ENCODE peak calls at places on chromosomes 11 and 22, in seven cellular contexts. V is stimulated activated CD8-positive, alpha-beta memory T cell treated with anti-CD3 and anti-CD28 coated beads, Interleukin-2, amount 100 ng/mL, for 1 hour; M is activated CD4-positive, alpha-beta memory T cell treated with anti-CD3 and anti-CD28 coated beads, Interleukin-2, amount 10 ng/mL, durations not matched to agents 7 days and 5 days; Q is CD8-positive, alpha-beta memory T cell; E is OCI-M1; C is GM18507; K is activated CD4-positive, alpha-beta T cell treated with anti-CD3 and anti-CD28 coated beads for 24 hours. Z is an unnamed sample.
A peak's percentile ranks its signal among the peaks of the same experiment; 100 is the strongest.

GRCh38 chr22:46058591-46059519 is 81.9 kb upstream of the WNT7B start:
- DNase-seq in E (peak; percentile 42), M (no peak), C (no peak), Q (peak; percentile 33), K (no peak), V (no peak), Z (no peak)

GRCh38 chr22:32649515-32650200 is 151.8 kb upstream of the TIMP3 start:
- DNase-seq in C (no peak), E (peak; percentile 93), Q (no peak), K (no peak), V (no peak), M (no peak), Z (no peak)

GRCh38 chr11:73333626-73334199 is 25.6 kb downstream of the ARHGEF17 start:
- DNase-seq in V (no peak), C (no peak), E (no peak), K (no peak), M (no peak), Q (no peak), Z (no peak)

GRCh38 chr11:132683602-132684001 is 848.7 kb downstream of the OPCML start:
- DNase-seq in Q (no peak), V (no peak), K (no peak), E (no peak), C (no peak), M (no peak), Z (no peak)

GRCh38 chr22:49381595-49382450 is 445.9 kb downstream of the BRD1 start:
- DNase-seq in E (no peak), V (no peak), M (no peak), C (no peak), Q (no peak), K (no peak), Z (no peak)

GRCh38 chr11:32792948-32793475 is 1.4 kb downstream of the CCDC73 start:
- DNase-seq in K (peak; percentile 66), Q (peak; percentile 53), V (peak; percentile 37), C (peak; percentile 26), E (peak; percentile 85), M (peak; percentile 69), Z (peak; percentile 18)

GRCh38 chr11:69301033-69301490 is 7.1 kb downstream of the MYEOV start:
- DNase-seq in E (no peak), Q (no peak), K (no peak), C (no peak), V (no peak), M (no peak), Z (no peak)

GRCh38 chr11:13959001-13959400 is 3.5 kb upstream of the SPON1 start:
- DNase-seq in E (no peak), M (no peak), C (no peak), Q (no peak), V (no peak), K (no peak), Z (no peak)

GRCh38 chr22:38107692-38108515 is 2.6 kb downstream of the BAIAP2L2 start:
- DNase-seq in Q (no peak), V (no peak), K (no peak), C (no peak), E (no peak), M (no peak), Z (no peak)

GRCh38 chr11:120197254-120197891 is 13.5 kb upstream of the OAF start:
- DNase-seq in M (no peak), V (no peak), C (no peak), E (no peak), K (no peak), Q (no peak), Z (no peak)

GRCh38 chr22:19874307-19875060 is 19.8 kb upstream of the GNB1L start:
- DNase-seq in K (no peak), E (no peak), C (no peak), M (peak; percentile 43), Q (peak; percentile 46), V (no peak), Z (no peak)

GRCh38 chr22:46046299-46046685 is 69.3 kb upstream of the WNT7B start:
- DNase-seq in V (no peak), K (no peak), M (no peak), C (no peak), Q (peak; percentile 18), E (no peak), Z (no peak)

GRCh38 chr11:3144296-3145205 is 20.6 kb downstream of the OSBPL5 start:
- DNase-seq in Q (no peak), E (no peak), V (no peak), M (no peak), C (no peak), K (no peak), Z (no peak)

GRCh38 chr22:44586337-44586990 is 88.4 kb upstream of the RTL6 start:
- DNase-seq in M (no peak), C (no peak), E (no peak), V (no peak), K (no peak), Q (peak; percentile 4), Z (no peak)

GRCh38 chr11:119417726-119418540 is 5.0 kb downstream of the THY1 start:
- DNase-seq in V (no peak), K (no peak), Q (no peak), M (no peak), E (no peak), C (no peak), Z (no peak)

GRCh38 chr11:69010361-69010891 is 2.6 kb downstream of the MRGPRF start:
- DNase-seq in C (no peak), V (no peak), Q (no peak), M (no peak), E (no peak), K (no peak), Z (no peak)

GRCh38 chr11:125305346-125305745 is 140.8 kb downstream of the PKNOX2 start:
- DNase-seq in Q (no peak), M (no peak), E (no peak), K (no peak), C (no peak), V (no peak), Z (no peak)

GRCh38 chr11:134224710-134225662 is 515 bp downstream of the VPS26B start:
- DNase-seq in C (no peak), V (no peak), Q (peak; percentile 68), K (peak; percentile 50), E (peak; percentile 72), M (peak; percentile 74), Z (no peak)

GRCh38 chr11:9138133-9138453 is 46.7 kb upstream of the SCUBE2 start:
- DNase-seq in E (no peak), Q (no peak), C (no peak), M (no peak), K (no peak), V (no peak), Z (no peak)

GRCh38 chr11:58316142-58316541 is 42.7 kb downstream of the OR5B17 start:
- DNase-seq in M (no peak), K (no peak), E (no peak), Q (no peak), C (no peak), V (no peak), Z (no peak)

GRCh38 chr11:92397356-92397755 is 172.7 kb downstream of the FAT3 start:
- DNase-seq in V (no peak), K (no peak), M (no peak), C (no peak), E (no peak), Q (no peak), Z (no peak)

GRCh38 chr11:25423436-25424184 is 908.3 kb upstream of the ANO3 start:
- DNase-seq in V (no peak), Q (no peak), C (no peak), M (no peak), E (no peak), K (no peak), Z (no peak)

GRCh38 chr22:45503816-45504702 is 1.4 kb downstream of the FBLN1 start:
- DNase-seq in E (no peak), K (peak; percentile 3), Q (no peak), V (no peak), M (no peak), C (no peak), Z (no peak)

GRCh38 chr11:17208257-17208999 is 642 bp upstream of the PIK3C2A start:
- DNase-seq in M (peak; percentile 52), C (peak; percentile 30), K (no peak), Q (peak; percentile 66), E (peak; percentile 77), V (peak; percentile 9), Z (peak; percentile 62)

GRCh38 chr11:102426000-102426399 is 26.6 kb downstream of the TMEM123 start:
- DNase-seq in K (no peak), V (no peak), E (no peak), M (no peak), C (no peak), Q (no peak), Z (no peak)

GRCh38 chr11:94297967-94298576 is 6.3 kb upstream of the IZUMO1R start:
- DNase-seq in M (no peak), Q (no peak), V (no peak), C (no peak), E (peak; percentile 26), K (no peak), Z (no peak)

GRCh38 chr11:69817265-69818236 is 1.7 kb downstream of the FGF3 start:
- DNase-seq in K (no peak), E (no peak), M (no peak), Q (no peak), V (no peak), C (no peak), Z (no peak)

GRCh38 chr22:50737728-50738648 is at the start of gene ACR:
- DNase-seq in M (peak; percentile 14), Q (no peak), E (no peak), C (no peak), K (no peak), V (no peak), Z (no peak)

GRCh38 chr11:116300252-116300651 is 472.5 kb downstream of the BUD13 start:
- DNase-seq in V (no peak), C (no peak), Q (no peak), K (no peak), E (no peak), M (no peak), Z (no peak)

GRCh38 chr11:33531743-33532181 is 168.9 kb downstream of the C11orf91 start:
- DNase-seq in C (no peak), V (no peak), K (no peak), E (no peak), M (no peak), Q (no peak), Z (no peak)

GRCh38 chr22:46362221-46362933 is 26.9 kb downstream of the TRMU start:
- DNase-seq in E (no peak), M (no peak), C (no peak), V (no peak), K (no peak), Q (no peak), Z (peak; percentile 57)

GRCh38 chr11:84829162-84829561 is 798.0 kb downstream of the DLG2 start:
- DNase-seq in C (no peak), Q (no peak), K (no peak), V (no peak), E (no peak), M (no peak), Z (no peak)

GRCh38 chr11:2796508-2797180 is 88.9 kb downstream of the CDKN1C start:
- DNase-seq in C (no peak), V (no peak), Q (peak; percentile 38), E (no peak), K (no peak), M (no peak), Z (no peak)

GRCh38 chr11:10886652-10887250 is 28.9 kb upstream of the ZBED5 start:
- DNase-seq in Q (no peak), C (no peak), V (no peak), M (no peak), K (no peak), E (no peak), Z (no peak)

GRCh38 chr22:50481440-50482106 is at the start of gene ADM2:
- DNase-seq in Q (peak; percentile 79), E (peak; percentile 51), K (peak; percentile 57), V (peak; percentile 40), M (peak; percentile 75), C (no peak), Z (peak; percentile 69)

GRCh38 chr11:92391866-92392265 is 167.2 kb downstream of the FAT3 start:
- DNase-seq in E (no peak), Q (no peak), M (no peak), C (no peak), V (no peak), K (no peak), Z (no peak)

GRCh38 chr11:122101625-122102291 is 14.3 kb downstream of the BLID start:
- DNase-seq in E (no peak), K (no peak), V (no peak), M (no peak), C (no peak), Q (no peak), Z (no peak)

GRCh38 chr11:77038825-77039326 is 4.7 kb downstream of the B3GNT6 start:
- DNase-seq in C (peak; percentile 9), M (no peak), V (no peak), Q (no peak), K (no peak), E (no peak), Z (no peak)

Z was measured in immature natural killer cell.